ENCODE peak calls at places on chromosomes 5 and 9, in nine cellular contexts. T, I, M, G, D, Q, L, V and Y are unnamed samples.

GRCh38 chr9:33506626-33507370 is 17.3 kb upstream of the ANKRD18B start:
- DNase-seq in G (no peak), D (no peak), L (peak), T (no peak), Q (peak), M (peak), V (peak), I (peak), Y (no peak)

GRCh38 chr5:140249536-140249935 is 53.4 kb downstream of the PFDN1 start:
- DNase-seq in V (no peak), M (no peak), L (no peak), T (no peak), Q (no peak), G (peak), D (no peak), I (no peak), Y (no peak)

GRCh38 chr9:98230354-98230753 is 25.1 kb downstream of the TBC1D2 start:
- DNase-seq in L (no peak), Q (no peak), T (peak), G (no peak), I (no peak), D (no peak), M (no peak), V (no peak), Y (no peak)

GRCh38 chr9:38393128-38393809 is 767 bp downstream of the ALDH1B1 start:
- DNase-seq in T (peak), G (no peak), D (peak), I (no peak), M (no peak), L (no peak), V (no peak), Q (no peak), Y (no peak)

GRCh38 chr9:126516936-126517750 is 96.6 kb upstream of the LMX1B start:
- DNase-seq in G (peak), T (peak), I (peak), M (peak), L (peak), D (peak), Q (peak), V (peak), Y (peak)

GRCh38 chr5:42807722-42808447 is 3.8 kb downstream of the SELENOP start:
- DNase-seq in M (no peak), I (no peak), D (peak), Q (no peak), T (peak), L (no peak), G (no peak), V (no peak), Y (no peak)

GRCh38 chr9:120412425-120412951 is 167.5 kb downstream of the CDK5RAP2 start:
- DNase-seq in D (no peak), L (no peak), I (no peak), Q (no peak), T (peak), V (peak), G (no peak), M (peak), Y (no peak)

GRCh38 chr5:16066810-16067209 is 112.8 kb downstream of the MARCHF11 start:
- DNase-seq in M (no peak), I (no peak), D (no peak), Q (no peak), G (peak), T (no peak), L (no peak), V (no peak), Y (no peak)

GRCh38 chr5:115686692-115687054 is 60.8 kb upstream of the TMED7 start:
- DNase-seq in I (no peak), V (peak), G (no peak), T (no peak), D (no peak), M (peak), Q (no peak), L (no peak), Y (no peak)

GRCh38 chr5:76166886-76167576 is 83.8 kb downstream of the SV2C start:
- DNase-seq in Q (no peak), G (no peak), D (no peak), V (no peak), I (no peak), L (no peak), M (no peak), T (no peak), Y (no peak)

GRCh38 chr9:120710110-120710981 is 3.9 kb downstream of the MEGF9 start:
- DNase-seq in G (peak), D (no peak), T (peak), Q (peak), M (peak), V (peak), I (no peak), L (peak), Y (peak)

GRCh38 chr9:7760014-7760415 is 39.6 kb downstream of the DMAC1 start:
- DNase-seq in L (no peak), T (no peak), M (peak), I (no peak), V (no peak), Q (no peak), G (no peak), D (peak), Y (no peak)

GRCh38 chr5:139378941-139379361 is 4.1 kb downstream of the SLC23A1 start:
- DNase-seq in D (no peak), L (no peak), I (no peak), Q (no peak), G (no peak), T (peak), V (no peak), M (no peak), Y (no peak)

GRCh38 chr9:125700791-125701190 is 6.2 kb downstream of the MAPKAP1 start:
- DNase-seq in Q (no peak), L (peak), V (peak), I (no peak), D (no peak), T (peak), M (peak), G (no peak), Y (no peak)

GRCh38 chr9:16461231-16461840 is 409.1 kb downstream of the BNC2 start:
- DNase-seq in M (peak), V (peak), T (peak), D (no peak), Q (no peak), G (no peak), L (no peak), I (no peak), Y (no peak)

GRCh38 chr5:122788371-122788770 is 13.5 kb downstream of the SNX2 start:
- DNase-seq in T (no peak), V (no peak), I (no peak), L (no peak), G (no peak), M (no peak), Q (no peak), D (no peak), Y (no peak)

GRCh38 chr5:103918668-103919367 is 356.2 kb upstream of the NUDT12 start:
- DNase-seq in G (peak), Q (no peak), V (peak), D (no peak), I (no peak), M (peak), L (peak), T (no peak), Y (no peak)

GRCh38 chr9:83596899-83597504 is 25.9 kb upstream of the IDNK start:
- DNase-seq in G (peak), Q (peak), D (no peak), V (no peak), I (no peak), M (peak), T (peak), L (peak), Y (no peak)

GRCh38 chr5:31186672-31187267 is 6.7 kb upstream of the CDH6 start:
- DNase-seq in D (no peak), G (peak), M (peak), L (peak), Q (no peak), V (no peak), T (peak), I (no peak), Y (no peak)

GRCh38 chr9:132150256-132150655 is 11.6 kb upstream of the NTNG2 start:
- DNase-seq in I (no peak), M (no peak), Q (no peak), L (no peak), T (no peak), G (no peak), D (no peak), V (no peak), Y (no peak)

GRCh38 chr5:39076757-39077475 is 2.7 kb upstream of the RICTOR start:
- DNase-seq in L (peak), I (no peak), M (peak), G (peak), Q (no peak), T (no peak), D (no peak), V (peak), Y (no peak)

GRCh38 chr9:111148994-111149759 is 110.9 kb upstream of the LPAR1 start:
- DNase-seq in V (no peak), T (no peak), G (no peak), M (peak), L (no peak), I (no peak), Q (no peak), D (no peak), Y (no peak)

GRCh38 chr5:146451411-146451810 is 4.3 kb downstream of the TCERG1 start:
- DNase-seq in L (no peak), T (no peak), D (no peak), I (no peak), G (no peak), V (no peak), M (no peak), Q (no peak), Y (no peak)

GRCh38 chr5:146447734-146448380 is 724 bp downstream of the TCERG1 start:
- DNase-seq in Q (no peak), D (no peak), T (no peak), L (peak), I (peak), M (peak), V (peak), G (peak), Y (no peak)

GRCh38 chr5:146446861-146447733 is at the start of gene TCERG1:
- DNase-seq in T (peak), G (peak), D (peak), V (peak), Q (peak), M (peak), L (peak), I (peak), Y (peak)

DNA sequence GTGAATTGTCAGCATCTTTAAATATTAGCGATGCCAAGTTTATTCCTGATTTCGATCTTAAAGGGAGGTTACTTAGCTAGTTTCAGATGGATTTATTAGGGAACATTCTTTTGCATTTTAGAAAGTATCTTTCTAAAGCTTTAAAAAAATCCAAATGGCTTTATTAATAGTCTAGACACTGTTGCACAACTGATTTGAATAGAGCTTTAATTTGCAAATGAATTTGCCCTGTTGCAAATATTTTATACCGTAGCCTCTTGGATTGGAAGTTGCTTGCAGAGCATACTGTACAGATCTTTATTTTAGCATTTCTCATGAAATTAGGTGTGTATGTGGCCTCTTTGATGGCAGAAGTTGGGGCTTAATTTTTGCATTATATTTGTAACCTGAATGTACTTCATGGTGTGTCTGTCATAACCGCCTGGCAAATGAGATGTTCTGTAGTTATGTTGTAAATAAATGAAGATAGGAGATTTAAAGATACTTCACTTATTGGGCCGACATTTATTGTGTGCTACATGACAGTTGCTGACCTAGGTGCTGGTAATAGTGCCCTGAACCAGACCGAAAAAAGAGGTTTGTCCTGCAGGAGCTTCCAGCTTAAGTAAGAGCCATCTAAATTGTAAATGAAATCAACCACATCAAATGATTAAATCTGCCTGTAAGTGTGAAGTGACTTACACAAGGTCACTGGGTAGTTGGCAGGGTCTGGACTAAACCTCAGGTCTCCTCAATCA is 1.8 kb downstream of the TCERG1 start:
- DNase-seq in M (no peak), D (no peak), V (no peak), L (no peak), Q (no peak), G (no peak), I (no peak), T (no peak), Y (no peak)
- H3K4me3 ChIP-seq in M (peak), D (peak), V (peak), L (no peak), Q (no peak), G (peak), I (no peak), T (no peak), Y (peak)

GRCh38 chr5:59091965-59092364 is 509.1 kb downstream of the RAB3C start:
- DNase-seq in L (no peak), T (no peak), D (no peak), Q (no peak), I (no peak), V (no peak), M (no peak), G (no peak), Y (no peak)
- H3K4me3 ChIP-seq in L (no peak), T (no peak), D (no peak), Q (no peak), I (no peak), V (no peak), M (no peak), G (no peak), Y (no peak)

GRCh38 chr5:59543826-59544442 is 349.6 kb downstream of the PDE4D start:
- DNase-seq in L (no peak), T (no peak), G (no peak), M (no peak), I (no peak), Q (no peak), V (no peak), D (no peak), Y (no peak)
- H3K4me3 ChIP-seq in L (no peak), T (no peak), G (no peak), M (no peak), I (no peak), Q (no peak), V (no peak), D (no peak), Y (no peak)

GRCh38 chr5:56698463-56699381 is 116.6 kb upstream of the MAP3K1 start:
- DNase-seq in Q (no peak), L (no peak), V (no peak), M (no peak), D (no peak), I (no peak), G (peak), T (no peak), Y (no peak)

GRCh38 chr5:56700711-56701110 is 114.6 kb upstream of the MAP3K1 start:
- DNase-seq in M (no peak), T (no peak), I (no peak), L (no peak), G (no peak), D (no peak), V (no peak), Q (no peak), Y (no peak)

GRCh38 chr5:56696900-56697299 is 118.4 kb upstream of the MAP3K1 start:
- DNase-seq in I (no peak), T (no peak), L (no peak), D (no peak), V (no peak), Q (peak), M (peak), G (peak), Y (no peak)

GRCh38 chr5:56703962-56704361 is 111.4 kb upstream of the MAP3K1 start:
- DNase-seq in G (no peak), T (no peak), I (no peak), D (no peak), M (no peak), Q (no peak), V (no peak), L (no peak), Y (no peak)

DNA sequence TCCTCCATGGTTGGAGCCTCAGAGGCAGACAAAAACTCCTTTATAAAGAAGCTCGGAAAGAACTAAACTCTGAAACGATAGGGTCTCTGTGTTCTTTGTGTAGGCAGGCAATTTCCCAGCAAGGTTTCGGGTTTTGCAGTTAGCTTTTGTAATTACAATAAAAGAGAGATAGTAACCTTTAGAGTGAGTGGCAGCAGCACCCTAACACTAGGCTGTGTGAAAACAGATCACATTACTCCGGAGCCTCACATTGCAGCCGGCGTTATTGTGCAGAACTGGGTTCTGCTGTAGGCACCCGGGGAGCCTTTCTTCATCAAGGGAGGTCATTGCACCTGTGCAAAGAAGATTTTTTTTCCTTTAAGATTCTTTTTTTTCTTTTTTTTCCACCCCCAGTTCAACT is 115.8 kb upstream of the MAP3K1 start:
- DNase-seq in L (no peak), T (no peak), Q (no peak), D (no peak), I (no peak), V (no peak), G (no peak), M (no peak), Y (no peak)
- H3K4me3 ChIP-seq in L (no peak), T (no peak), Q (no peak), D (no peak), I (no peak), V (no peak), G (no peak), M (no peak), Y (no peak)

GRCh38 chr9:129487658-129488483 is 133.0 kb downstream of the C9orf50 start:
- DNase-seq in M (peak), T (peak), L (peak), Q (peak), G (no peak), V (peak), I (peak), D (peak), Y (no peak)

GRCh38 chr9:129484325-129485000 is 136.4 kb downstream of the C9orf50 start:
- DNase-seq in L (no peak), M (peak), V (no peak), D (no peak), Q (no peak), G (no peak), T (no peak), I (no peak), Y (no peak)

GRCh38 chr9:129487307-129487657 is 133.6 kb downstream of the C9orf50 start:
- DNase-seq in L (no peak), Q (no peak), M (peak), V (no peak), T (peak), I (no peak), D (no peak), G (no peak), Y (no peak)

GRCh38 chr9:129485140-129485758 is 135.7 kb downstream of the C9orf50 start:
- DNase-seq in I (no peak), D (no peak), V (no peak), G (no peak), T (no peak), M (no peak), Q (no peak), L (no peak), Y (no peak)

DNA sequence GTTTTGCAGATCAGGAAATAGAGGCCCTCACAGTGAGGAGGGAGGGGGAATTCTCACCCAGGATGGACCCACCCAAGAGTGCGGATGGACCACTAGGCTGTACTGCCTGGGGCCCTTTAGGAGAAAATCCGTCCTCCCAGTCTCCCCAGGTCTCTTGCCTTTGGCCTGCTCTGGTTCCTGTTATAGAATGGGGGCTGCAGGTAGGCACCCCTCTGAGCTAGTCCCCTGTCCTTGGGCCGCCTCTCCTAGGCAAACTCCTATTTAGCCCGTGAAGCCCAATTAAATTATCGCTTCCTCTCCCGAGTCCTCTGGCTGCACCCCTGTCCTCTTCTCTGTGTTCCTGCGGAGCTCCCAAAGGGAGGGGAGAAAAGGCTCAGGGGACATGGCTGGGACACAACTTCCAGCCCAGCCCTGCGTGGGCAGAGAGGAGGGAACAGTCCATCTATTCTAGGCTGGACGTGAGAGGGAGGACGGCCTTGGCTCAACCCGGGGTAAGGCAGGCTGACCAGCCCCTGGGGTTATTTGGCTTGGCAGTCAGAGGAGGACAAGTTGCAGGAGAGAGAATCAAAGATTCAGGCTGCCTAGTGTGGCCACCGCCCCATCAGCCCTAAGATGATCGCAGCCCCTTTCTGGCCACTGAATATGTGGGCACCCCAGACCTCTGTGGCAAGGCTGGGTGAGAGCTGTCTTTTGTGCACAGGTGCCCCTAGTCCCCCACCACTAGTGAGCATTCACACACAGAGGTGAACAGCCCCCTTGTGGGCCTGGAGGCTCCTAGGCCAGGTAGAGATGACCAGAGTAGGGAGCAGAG is 134.2 kb downstream of the C9orf50 start:
- DNase-seq in G (no peak), D (peak), T (no peak), Q (peak), L (no peak), M (peak), I (peak), V (peak), Y (no peak)
- H3K4me3 ChIP-seq in G (no peak), D (no peak), T (no peak), Q (no peak), L (no peak), M (no peak), I (no peak), V (no peak), Y (no peak)

GRCh38 chr5:161691911-161692310 is 6.4 kb downstream of the GABRA6 start:
- DNase-seq in Q (no peak), M (no peak), V (no peak), I (no peak), D (no peak), T (no peak), G (no peak), L (no peak), Y (no peak)
- H3K4me3 ChIP-seq in Q (no peak), M (no peak), V (no peak), I (no peak), D (no peak), T (no peak), G (no peak), L (no peak), Y (no peak)

GRCh38 chr5:90421136-90421535 is 11.6 kb upstream of the CETN3 start:
- DNase-seq in Q (no peak), G (no peak), I (no peak), T (no peak), L (no peak), M (peak), V (no peak), D (no peak), Y (no peak)
- H3K4me3 ChIP-seq in Q (no peak), G (no peak), I (no peak), T (no peak), L (no peak), M (no peak), V (no peak), D (no peak), Y (no peak)